ENCODE peak calls at places on chromosomes 5 and 9, in four cellular contexts. One of them, this sample, is unnamed.
A peak's percentile ranks its signal among the peaks of the same experiment; 100 is the strongest.

GRCh38 chr5:143893638-143894037 is 81.7 kb downstream of the HMHB1 start:
- ATAC-seq in left cardiac atrium: peak; percentile 14
- ATAC-seq in A549: no peak
- ATAC-seq in stimulated activated naive CD8-positive, alpha-beta T cell treated with anti-CD3 and anti-CD28 coated beads, Interleukin-15, amount 100 ng/mL, for 72 hours: no peak
- ATAC-seq in this sample: no peak

GRCh38 chr9:15935661-15936315 is 382.9 kb downstream of the CCDC171 start:
- ATAC-seq in left cardiac atrium: peak; percentile 59
- ATAC-seq in A549: no peak
- ATAC-seq in stimulated activated naive CD8-positive, alpha-beta T cell treated with anti-CD3 and anti-CD28 coated beads, Interleukin-15, amount 100 ng/mL, for 72 hours: no peak
- ATAC-seq in this sample: no peak

GRCh38 chr5:60719329-60719728 is 19.4 kb upstream of the DEPDC1B start:
- ATAC-seq in left cardiac atrium: no peak
- ATAC-seq in A549: no peak
- ATAC-seq in stimulated activated naive CD8-positive, alpha-beta T cell treated with anti-CD3 and anti-CD28 coated beads, Interleukin-15, amount 100 ng/mL, for 72 hours: no peak
- ATAC-seq in this sample: no peak

GRCh38 chr9:115202960-115203751 is 85.2 kb upstream of the TNC start:
- ATAC-seq in left cardiac atrium: peak; percentile 88
- ATAC-seq in A549: no peak
- ATAC-seq in stimulated activated naive CD8-positive, alpha-beta T cell treated with anti-CD3 and anti-CD28 coated beads, Interleukin-15, amount 100 ng/mL, for 72 hours: no peak
- ATAC-seq in this sample: no peak

GRCh38 chr5:109062669-109063068 is 315.0 kb downstream of the FER start:
- ATAC-seq in left cardiac atrium: no peak
- ATAC-seq in A549: no peak
- ATAC-seq in stimulated activated naive CD8-positive, alpha-beta T cell treated with anti-CD3 and anti-CD28 coated beads, Interleukin-15, amount 100 ng/mL, for 72 hours: no peak
- ATAC-seq in this sample: no peak

GRCh38 chr9:128103589-128103962 is 24.0 kb downstream of the PTGES2 start:
- ATAC-seq in left cardiac atrium: no peak
- ATAC-seq in A549: peak; percentile 12
- ATAC-seq in stimulated activated naive CD8-positive, alpha-beta T cell treated with anti-CD3 and anti-CD28 coated beads, Interleukin-15, amount 100 ng/mL, for 72 hours: peak; percentile 86
- ATAC-seq in this sample: no peak

GRCh38 chr5:58739051-58739450 is 156.2 kb downstream of the RAB3C start:
- ATAC-seq in left cardiac atrium: no peak
- ATAC-seq in A549: no peak
- ATAC-seq in stimulated activated naive CD8-positive, alpha-beta T cell treated with anti-CD3 and anti-CD28 coated beads, Interleukin-15, amount 100 ng/mL, for 72 hours: no peak
- ATAC-seq in this sample: no peak

GRCh38 chr5:95818181-95819147 is 4.1 kb downstream of the GLRX start:
- ATAC-seq in left cardiac atrium: peak; percentile 12
- ATAC-seq in A549: no peak
- ATAC-seq in stimulated activated naive CD8-positive, alpha-beta T cell treated with anti-CD3 and anti-CD28 coated beads, Interleukin-15, amount 100 ng/mL, for 72 hours: peak; percentile 70
- ATAC-seq in this sample: peak; percentile 46

GRCh38 chr5:142522983-142523382 is 162.9 kb downstream of the FGF1 start:
- ATAC-seq in left cardiac atrium: no peak
- ATAC-seq in A549: no peak
- ATAC-seq in stimulated activated naive CD8-positive, alpha-beta T cell treated with anti-CD3 and anti-CD28 coated beads, Interleukin-15, amount 100 ng/mL, for 72 hours: no peak
- ATAC-seq in this sample: no peak

GRCh38 chr9:120875643-120875953 is 1.4 kb downstream of the PHF19 start:
- ATAC-seq in left cardiac atrium: no peak
- ATAC-seq in A549: peak; percentile 1
- ATAC-seq in stimulated activated naive CD8-positive, alpha-beta T cell treated with anti-CD3 and anti-CD28 coated beads, Interleukin-15, amount 100 ng/mL, for 72 hours: no peak
- ATAC-seq in this sample: no peak

GRCh38 chr5:150428106-150428876 is 15.6 kb upstream of the CD74 start:
- ATAC-seq in left cardiac atrium: peak; percentile 82
- ATAC-seq in A549: peak; percentile 58
- ATAC-seq in stimulated activated naive CD8-positive, alpha-beta T cell treated with anti-CD3 and anti-CD28 coated beads, Interleukin-15, amount 100 ng/mL, for 72 hours: no peak
- ATAC-seq in this sample: no peak

GRCh38 chr5:62790348-62790747 is 211.7 kb downstream of the LRRC70 start:
- ATAC-seq in left cardiac atrium: peak; percentile 39
- ATAC-seq in A549: no peak
- ATAC-seq in stimulated activated naive CD8-positive, alpha-beta T cell treated with anti-CD3 and anti-CD28 coated beads, Interleukin-15, amount 100 ng/mL, for 72 hours: no peak
- ATAC-seq in this sample: peak; percentile 12

GRCh38 chr9:23587433-23587832 is 238.6 kb downstream of the ELAVL2 start:
- ATAC-seq in left cardiac atrium: peak; percentile 94
- ATAC-seq in A549: no peak
- ATAC-seq in stimulated activated naive CD8-positive, alpha-beta T cell treated with anti-CD3 and anti-CD28 coated beads, Interleukin-15, amount 100 ng/mL, for 72 hours: no peak
- ATAC-seq in this sample: peak; percentile 41

GRCh38 chr9:124266826-124267201 is 9.1 kb downstream of the NEK6 start:
- ATAC-seq in left cardiac atrium: no peak
- ATAC-seq in A549: peak; percentile 55
- ATAC-seq in stimulated activated naive CD8-positive, alpha-beta T cell treated with anti-CD3 and anti-CD28 coated beads, Interleukin-15, amount 100 ng/mL, for 72 hours: no peak
- ATAC-seq in this sample: no peak

GRCh38 chr5:114305402-114306207 is 56.3 kb upstream of the KCNN2 start:
- ATAC-seq in left cardiac atrium: peak; percentile 29
- ATAC-seq in A549: peak; percentile 33
- ATAC-seq in stimulated activated naive CD8-positive, alpha-beta T cell treated with anti-CD3 and anti-CD28 coated beads, Interleukin-15, amount 100 ng/mL, for 72 hours: no peak
- ATAC-seq in this sample: no peak

GRCh38 chr9:106084702-106085101 is 390.4 kb downstream of the TMEM38B start:
- ATAC-seq in left cardiac atrium: no peak
- ATAC-seq in A549: no peak
- ATAC-seq in stimulated activated naive CD8-positive, alpha-beta T cell treated with anti-CD3 and anti-CD28 coated beads, Interleukin-15, amount 100 ng/mL, for 72 hours: no peak
- ATAC-seq in this sample: no peak

GRCh38 chr5:88937406-88937805 is 54.4 kb upstream of the MEF2C start:
- ATAC-seq in left cardiac atrium: no peak
- ATAC-seq in A549: no peak
- ATAC-seq in stimulated activated naive CD8-positive, alpha-beta T cell treated with anti-CD3 and anti-CD28 coated beads, Interleukin-15, amount 100 ng/mL, for 72 hours: no peak
- ATAC-seq in this sample: no peak

GRCh38 chr5:79872309-79872708 is 118.8 kb downstream of the MTX3 start:
- ATAC-seq in left cardiac atrium: peak; percentile 52
- ATAC-seq in A549: no peak
- ATAC-seq in stimulated activated naive CD8-positive, alpha-beta T cell treated with anti-CD3 and anti-CD28 coated beads, Interleukin-15, amount 100 ng/mL, for 72 hours: no peak
- ATAC-seq in this sample: no peak

GRCh38 chr5:18534119-18534518 is 899.9 kb downstream of the TAF11L14 start:
- ATAC-seq in left cardiac atrium: no peak
- ATAC-seq in A549: no peak
- ATAC-seq in stimulated activated naive CD8-positive, alpha-beta T cell treated with anti-CD3 and anti-CD28 coated beads, Interleukin-15, amount 100 ng/mL, for 72 hours: no peak
- ATAC-seq in this sample: no peak

GRCh38 chr5:74227081-74227480 is 413.4 kb downstream of the ENC1 start:
- ATAC-seq in left cardiac atrium: no peak
- ATAC-seq in A549: no peak
- ATAC-seq in stimulated activated naive CD8-positive, alpha-beta T cell treated with anti-CD3 and anti-CD28 coated beads, Interleukin-15, amount 100 ng/mL, for 72 hours: no peak
- ATAC-seq in this sample: no peak

GRCh38 chr5:127439544-127440096 is 77.8 kb upstream of the PRRC1 start:
- ATAC-seq in left cardiac atrium: peak; percentile 58
- ATAC-seq in A549: no peak
- ATAC-seq in stimulated activated naive CD8-positive, alpha-beta T cell treated with anti-CD3 and anti-CD28 coated beads, Interleukin-15, amount 100 ng/mL, for 72 hours: no peak
- ATAC-seq in this sample: no peak

GRCh38 chr9:121242955-121243346 is 25.0 kb upstream of the GSN start:
- ATAC-seq in left cardiac atrium: no peak
- ATAC-seq in A549: no peak
- ATAC-seq in stimulated activated naive CD8-positive, alpha-beta T cell treated with anti-CD3 and anti-CD28 coated beads, Interleukin-15, amount 100 ng/mL, for 72 hours: no peak
- ATAC-seq in this sample: no peak

GRCh38 chr9:79383096-79383495 is 188.7 kb upstream of the TLE4 start:
- ATAC-seq in left cardiac atrium: no peak
- ATAC-seq in A549: no peak
- ATAC-seq in stimulated activated naive CD8-positive, alpha-beta T cell treated with anti-CD3 and anti-CD28 coated beads, Interleukin-15, amount 100 ng/mL, for 72 hours: no peak
- ATAC-seq in this sample: no peak

GRCh38 chr5:120258123-120258522 is 206.0 kb upstream of the PRR16 start:
- ATAC-seq in left cardiac atrium: peak; percentile 60
- ATAC-seq in A549: no peak
- ATAC-seq in stimulated activated naive CD8-positive, alpha-beta T cell treated with anti-CD3 and anti-CD28 coated beads, Interleukin-15, amount 100 ng/mL, for 72 hours: no peak
- ATAC-seq in this sample: peak; percentile 53

GRCh38 chr9:68779558-68780376 is 74.7 kb downstream of the PIP5K1B start:
- ATAC-seq in left cardiac atrium: peak; percentile 96
- ATAC-seq in A549: peak; percentile 93
- ATAC-seq in stimulated activated naive CD8-positive, alpha-beta T cell treated with anti-CD3 and anti-CD28 coated beads, Interleukin-15, amount 100 ng/mL, for 72 hours: peak; percentile 94
- ATAC-seq in this sample: peak; percentile 94

GRCh38 chr9:37221489-37222106 is 101.2 kb downstream of the ZCCHC7 start:
- ATAC-seq in left cardiac atrium: no peak
- ATAC-seq in A549: no peak
- ATAC-seq in stimulated activated naive CD8-positive, alpha-beta T cell treated with anti-CD3 and anti-CD28 coated beads, Interleukin-15, amount 100 ng/mL, for 72 hours: no peak
- ATAC-seq in this sample: no peak

GRCh38 chr5:134447815-134448520 is 36.3 kb upstream of the CDKN2AIPNL start:
- ATAC-seq in left cardiac atrium: no peak
- ATAC-seq in A549: no peak
- ATAC-seq in stimulated activated naive CD8-positive, alpha-beta T cell treated with anti-CD3 and anti-CD28 coated beads, Interleukin-15, amount 100 ng/mL, for 72 hours: no peak
- ATAC-seq in this sample: peak; percentile 92

GRCh38 chr9:129111762-129112151 is 542 bp downstream of the PTPA start:
- ATAC-seq in left cardiac atrium: peak; percentile 0
- ATAC-seq in A549: peak; percentile 8
- ATAC-seq in stimulated activated naive CD8-positive, alpha-beta T cell treated with anti-CD3 and anti-CD28 coated beads, Interleukin-15, amount 100 ng/mL, for 72 hours: no peak
- ATAC-seq in this sample: peak; percentile 1

GRCh38 chr5:139664273-139664693 is 16.1 kb downstream of the CXXC5 start:
- ATAC-seq in left cardiac atrium: no peak
- ATAC-seq in A549: no peak
- ATAC-seq in stimulated activated naive CD8-positive, alpha-beta T cell treated with anti-CD3 and anti-CD28 coated beads, Interleukin-15, amount 100 ng/mL, for 72 hours: no peak
- ATAC-seq in this sample: peak; percentile 71